ENCODE peak calls at places on chromosome 20, in six cellular contexts. O is astrocyte, N is heart right ventricle, W is pancreas, F is cardiac muscle cell, A is sigmoid colon. G is an unnamed sample. For H3K4me1, the result is how much of the 10 kb centered on the place peaks cover.

GRCh38 chr20:45293041-45294002 is 13.3 kb upstream of the RBPJL start:
- DNase-seq in N (peak), W (peak), O (peak), F (peak), A (peak), G (peak)

GRCh38 chr20:3800256-3800877 is 4.3 kb downstream of the CDC25B start:
- DNase-seq in O (no peak), A (no peak), N (no peak), F (no peak), W (no peak), G (no peak)

GRCh38 chr20:51902933-51903332 is 100.6 kb upstream of the SALL4 start:
- DNase-seq in A (no peak), O (no peak), F (no peak), W (no peak), N (no peak), G (no peak)

GRCh38 chr20:17066955-17067354 is 159.9 kb upstream of the PCSK2 start:
- DNase-seq in O (no peak), F (peak), W (no peak), N (no peak), A (no peak), G (no peak)

GRCh38 chr20:54345301-54345724 is 130.1 kb upstream of the DOK5 start:
- DNase-seq in A (no peak), N (no peak), F (no peak), O (peak), W (no peak), G (no peak)

GRCh38 chr20:47503685-47504084 is 2.0 kb downstream of the NCOA3 start:
- DNase-seq in W (no peak), F (no peak), N (no peak), O (no peak), A (no peak), G (no peak)

GRCh38 chr20:59805266-59805665 is 128.2 kb downstream of the SYCP2 start:
- DNase-seq in O (no peak), A (no peak), N (no peak), W (no peak), F (no peak), G (no peak)

GRCh38 chr20:45469336-45470261 is at the start of gene WFDC2:
- DNase-seq in W (peak), N (peak), O (no peak), F (peak), A (peak), G (no peak)

GRCh38 chr20:13220194-13220856 is 749 bp upstream of the ISM1 start:
- DNase-seq in O (peak), N (peak), A (peak), W (peak), F (peak), G (peak)

GRCh38 chr20:20363449-20364015 is 4.4 kb upstream of the INSM1 start:
- DNase-seq in N (no peak), O (no peak), A (no peak), F (peak), W (no peak), G (no peak)

GRCh38 chr20:36203861-36204260 is 32.4 kb upstream of the AAR2 start:
- DNase-seq in A (no peak), F (no peak), O (no peak), N (no peak), W (no peak), G (no peak)

GRCh38 chr20:41169791-41170351 is 32.5 kb downstream of the PLCG1 start:
- DNase-seq in O (peak), F (no peak), W (no peak), N (no peak), A (no peak), G (no peak)

GRCh38 chr20:38112943-38113294 is 52.2 kb downstream of the TGM2 start:
- DNase-seq in A (no peak), O (no peak), N (no peak), W (no peak), F (no peak), G (no peak)

GRCh38 chr20:38109657-38110524 is 55.2 kb downstream of the TGM2 start:
- DNase-seq in N (peak), O (peak), A (peak), W (no peak), F (peak), G (no peak)

GRCh38 chr20:38112249-38112942 is 52.7 kb downstream of the TGM2 start:
- DNase-seq in N (no peak), A (no peak), O (no peak), W (no peak), F (no peak), G (no peak)

GRCh38 chr20:38110525-38111178 is 54.4 kb downstream of the TGM2 start:
- DNase-seq in O (no peak), N (no peak), W (no peak), A (no peak), F (no peak), G (no peak)

DNA sequence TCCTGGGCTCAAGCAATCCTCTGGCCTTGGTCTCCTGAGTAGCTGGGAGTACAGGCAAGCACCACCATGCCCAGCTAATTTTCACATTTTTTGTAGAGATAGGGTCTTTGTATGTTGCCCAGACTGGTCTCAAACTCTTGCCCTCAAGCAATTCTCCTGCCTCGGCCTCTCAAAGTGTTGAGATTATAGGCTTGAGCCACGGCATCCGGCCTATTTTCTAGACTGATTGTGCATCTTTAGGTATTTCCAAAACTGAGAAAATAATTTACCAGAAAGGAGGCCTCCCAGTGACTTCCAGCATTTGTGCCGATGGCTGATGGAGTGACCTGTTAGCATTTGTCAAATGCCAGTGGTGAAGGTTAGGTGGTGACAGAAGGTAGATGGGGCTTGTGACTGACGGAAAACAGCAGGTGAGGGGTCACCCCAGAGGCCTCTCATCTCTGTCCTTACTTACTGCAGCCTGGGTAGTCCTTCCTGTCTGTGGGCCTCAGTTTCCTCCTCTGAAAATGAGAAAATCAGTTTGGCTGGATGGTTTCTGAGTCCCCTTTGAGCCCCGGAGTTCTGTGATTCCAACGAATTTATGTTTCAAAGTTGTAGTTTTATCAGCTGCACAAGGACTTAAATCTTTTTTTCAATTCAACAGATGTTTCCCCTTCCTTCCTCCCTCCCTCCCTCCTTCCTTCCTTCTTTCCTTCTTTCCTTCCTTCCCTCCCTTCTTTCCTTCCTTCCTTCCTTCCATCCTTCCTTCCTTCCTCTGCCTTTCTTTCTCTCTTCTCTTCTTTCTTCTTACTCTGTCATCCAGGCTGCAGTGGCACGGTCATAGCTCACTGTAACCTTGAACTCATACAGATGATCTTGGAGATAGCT is 53.5 kb downstream of the TGM2 start:
- DNase-seq in W (no peak), F (no peak), O (no peak), A (no peak), N (no peak), G (no peak)
- H3K27ac ChIP-seq in W (no peak), F (peak), O (no peak), A (peak), N (peak), G (no peak)

DNA sequence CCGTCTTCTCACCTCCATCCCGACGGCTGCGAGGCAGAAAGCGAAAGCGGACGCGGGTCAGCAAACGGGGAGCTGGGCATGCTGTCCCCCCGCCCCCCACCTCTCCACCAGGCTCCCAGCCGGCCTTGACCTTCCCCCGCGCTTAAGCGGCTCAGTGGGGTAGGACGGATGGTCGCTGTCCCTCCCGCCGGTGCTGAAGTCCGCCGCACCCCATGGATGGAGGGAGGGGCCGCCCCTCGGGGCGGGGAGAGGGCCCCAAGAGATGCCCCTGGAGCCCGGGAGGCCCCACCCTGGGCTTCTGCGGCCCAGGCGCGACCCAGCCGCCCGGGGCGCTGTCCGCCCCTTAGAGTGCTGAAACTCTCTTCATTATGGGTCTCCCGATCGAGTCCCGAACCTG is at the start of gene KCNB1:
- DNase-seq in A (peak), F (peak), N (peak), W (peak), O (peak), G (peak)
- H3K4me3 ChIP-seq in A (peak), F (peak), N (peak), W (no peak), O (no peak), G (no peak)

DNA sequence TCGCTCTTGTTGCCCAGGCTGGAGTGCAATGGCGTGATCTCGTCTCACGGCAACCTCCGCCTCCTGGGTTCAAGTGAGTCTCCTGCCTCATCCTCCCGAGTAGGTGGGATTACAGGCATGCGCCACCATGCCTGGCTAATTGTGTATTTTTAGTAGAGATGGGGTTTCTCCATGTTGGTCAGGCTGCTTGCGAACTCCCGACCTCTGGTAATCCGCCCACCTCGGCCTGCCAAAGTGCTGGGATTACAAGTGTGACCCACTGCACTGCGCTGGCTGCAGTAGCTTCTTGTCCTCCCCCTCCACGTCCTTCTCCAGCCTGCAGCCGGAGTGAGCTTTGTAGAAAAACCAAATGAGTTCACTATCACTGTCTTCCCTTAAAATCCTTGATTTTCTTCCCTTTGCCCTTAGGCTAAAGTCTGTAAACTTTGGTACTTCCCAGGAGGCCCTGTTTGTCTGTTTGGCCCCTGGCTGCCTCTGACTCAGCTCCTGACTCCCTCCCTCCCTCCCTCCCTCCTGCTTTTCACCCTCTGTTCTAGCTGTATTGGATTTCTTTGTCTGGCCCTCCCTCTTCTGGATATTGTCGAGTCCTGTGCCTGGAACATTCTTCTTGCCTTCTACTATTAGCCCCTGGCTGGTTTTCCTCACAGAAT is 12.9 kb downstream of the PARD6B start:
- DNase-seq in N (peak), O (peak), W (peak), A (peak), F (peak), G (no peak)
- H3K4me1 ChIP-seq in N (under half), O (under half), W (under half), A (under half), F (half or more), G (under half)

GRCh38 chr20:2729791-2730190 is 37.2 kb downstream of the EBF4 start:
- DNase-seq in W (no peak), F (no peak), N (no peak), A (no peak), O (peak), G (no peak)
- H3K27ac ChIP-seq in W (no peak), F (no peak), N (no peak), A (no peak), O (no peak), G (peak)

GRCh38 chr20:63454729-63455567 is 17.5 kb downstream of the KCNQ2 start:
- DNase-seq in F (no peak), W (no peak), O (no peak), N (no peak), A (no peak), G (no peak)
- H3K4me3 ChIP-seq in F (no peak), W (no peak), O (no peak), N (no peak), A (no peak), G (no peak)

GRCh38 chr20:63897978-63898561 is 3.1 kb downstream of the DNAJC5 start:
- DNase-seq in W (no peak), F (no peak), A (no peak), N (no peak), O (no peak), G (no peak)
- H3K4me1 ChIP-seq in W (under half), F (under half), A (under half), N (under half), O (under half), G (half or more)

GRCh38 chr20:18545566-18545965 is 21.7 kb upstream of the SMIM26 start:
- DNase-seq in A (no peak), N (no peak), F (no peak), O (no peak), W (no peak), G (no peak)

GRCh38 chr20:18548465-18548864 is 18.8 kb upstream of the SMIM26 start:
- DNase-seq in N (no peak), F (no peak), W (no peak), O (no peak), A (no peak), G (no peak)

GRCh38 chr20:18541741-18542140 is 25.5 kb upstream of the SMIM26 start:
- DNase-seq in A (no peak), W (no peak), O (no peak), N (no peak), F (no peak), G (no peak)

GRCh38 chr20:18543216-18543615 is 24.0 kb upstream of the SMIM26 start:
- DNase-seq in A (no peak), W (no peak), N (no peak), O (no peak), F (no peak), G (no peak)

GRCh38 chr20:18543932-18544331 is 23.3 kb upstream of the SMIM26 start:
- DNase-seq in W (peak), O (no peak), A (no peak), N (peak), F (no peak), G (no peak)
- H3K27ac ChIP-seq in W (peak), O (no peak), A (no peak), N (no peak), F (no peak), G (no peak)

DNA sequence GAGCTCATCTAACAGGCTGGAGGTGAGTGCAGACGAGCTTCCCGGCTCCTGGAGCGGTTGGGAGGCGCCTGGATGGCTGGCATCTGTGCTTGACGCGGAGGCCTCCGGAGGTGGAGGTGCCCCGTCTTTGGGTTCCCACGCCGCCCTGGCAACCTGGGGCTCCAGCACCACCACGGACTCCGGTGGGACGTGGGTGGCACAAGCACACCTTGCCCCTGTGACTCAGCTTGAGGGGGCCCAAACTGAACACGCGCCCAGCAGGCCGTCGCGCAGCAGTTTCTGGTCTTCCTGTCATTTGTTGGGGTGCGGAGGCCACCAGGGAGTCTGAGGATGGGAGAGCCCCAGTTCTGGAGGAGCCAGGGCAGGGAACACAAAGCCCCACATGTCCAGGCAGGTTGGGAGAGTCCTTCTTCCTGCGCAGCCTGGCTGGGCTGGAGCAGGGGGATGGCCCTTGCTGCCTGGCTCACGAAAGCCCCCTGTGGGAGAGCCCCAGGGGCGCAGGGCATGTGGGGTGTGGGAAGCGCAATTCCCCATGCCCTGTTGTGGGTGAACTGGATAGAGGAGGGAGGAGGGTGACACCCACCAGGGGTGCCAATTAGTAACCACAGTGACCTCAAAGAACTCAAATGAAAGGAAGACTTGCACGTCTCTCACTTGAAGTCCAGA is 1378.6 kb upstream of the DEFB115 start:
- DNase-seq in O (no peak), F (no peak), N (peak), W (no peak), A (peak), G (no peak)
- H3K4me3 ChIP-seq in O (no peak), F (no peak), N (no peak), W (no peak), A (no peak), G (no peak)

DNA sequence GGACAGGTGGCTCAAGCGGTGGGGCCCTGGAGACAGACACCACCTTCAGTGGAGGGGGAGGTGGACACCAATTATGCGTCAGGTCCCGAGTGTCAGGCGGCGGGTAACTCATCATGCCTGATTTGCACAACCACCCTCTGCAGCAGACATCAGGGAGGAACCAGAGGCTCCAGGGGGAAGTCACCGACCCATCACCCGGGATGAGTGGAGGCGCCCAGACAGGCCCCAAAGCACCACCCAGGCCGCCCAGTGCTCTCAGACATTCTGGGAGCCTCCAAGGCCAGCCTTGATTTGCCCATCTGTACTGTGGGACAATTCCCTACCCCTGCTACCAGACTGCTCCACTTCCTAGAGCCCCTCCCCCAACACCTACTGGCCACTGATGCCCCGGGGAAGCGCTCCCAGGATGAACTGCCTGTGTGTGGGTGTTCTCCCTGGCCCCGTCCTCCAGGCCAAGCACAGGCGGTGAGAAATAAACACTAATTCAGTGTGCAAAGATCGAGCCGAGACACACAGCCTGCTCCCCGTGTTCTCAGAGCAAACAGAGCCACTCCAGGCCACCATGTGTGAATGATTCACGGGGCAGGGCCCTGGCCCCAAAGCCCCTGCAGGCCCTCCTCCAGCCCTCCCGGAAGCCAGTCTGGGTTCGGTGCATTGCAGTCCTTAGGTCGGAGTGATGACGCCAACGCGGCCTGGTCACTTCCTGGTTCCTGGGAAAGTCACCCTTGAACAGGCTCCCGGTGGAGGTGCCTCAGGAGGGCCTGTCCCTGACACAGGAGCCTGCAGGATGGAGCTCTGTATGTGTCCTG is 107.2 kb downstream of the ASXL1 start:
- DNase-seq in F (no peak), W (peak), A (peak), O (peak), N (peak), G (no peak)
- H3K4me1 ChIP-seq in F (under half), W (under half), A (half or more), O (half or more), N (under half), G (under half)

GRCh38 chr20:57605045-57605444 is 15.2 kb downstream of the ZBP1 start:
- DNase-seq in A (no peak), W (no peak), N (no peak), F (no peak), O (no peak), G (no peak)

GRCh38 chr20:57601211-57601570 is 19.0 kb downstream of the ZBP1 start:
- DNase-seq in O (no peak), W (no peak), A (no peak), F (no peak), N (no peak), G (no peak)

GRCh38 chr20:57600324-57601210 is 19.7 kb downstream of the ZBP1 start:
- DNase-seq in F (no peak), W (no peak), A (no peak), N (peak), O (no peak), G (no peak)

GRCh38 chr20:57601737-57602136 is 18.5 kb downstream of the ZBP1 start:
- DNase-seq in W (no peak), N (no peak), O (no peak), A (no peak), F (no peak), G (no peak)

GRCh38 chr20:57603120-57603519 is 17.1 kb downstream of the ZBP1 start:
- DNase-seq in F (no peak), N (peak), A (no peak), W (no peak), O (no peak), G (no peak)
- H3K27ac ChIP-seq in F (no peak), N (no peak), A (no peak), W (no peak), O (no peak), G (no peak)

G was measured in CD8-positive, alpha-beta T cell.